ENCODE peak calls at places on chromosome 21, in four cellular contexts. One of them, this sample, is unnamed.

GRCh38 chr21:25457411-25457810 is 149.9 kb downstream of the MRPL39 start:
- DNase-seq in K562: no peak
- DNase-seq in H1: no peak
- DNase-seq in HepG2: no peak
- DNase-seq in this sample: no peak

GRCh38 chr21:28332796-28333195 is 659.9 kb downstream of the LTN1 start:
- DNase-seq in K562: no peak
- DNase-seq in H1: no peak
- DNase-seq in HepG2: no peak
- DNase-seq in this sample: no peak

GRCh38 chr21:31630062-31630711 is 29.3 kb upstream of the SOD1 start:
- DNase-seq in K562: no peak
- DNase-seq in H1: no peak
- DNase-seq in HepG2: peak; percentile 3
- DNase-seq in this sample: peak; percentile 79

GRCh38 chr21:32094792-32095191 is 184.1 kb downstream of the MIS18A start:
- DNase-seq in K562: no peak
- DNase-seq in H1: no peak
- DNase-seq in HepG2: no peak
- DNase-seq in this sample: peak; percentile 30

GRCh38 chr21:25708467-25709065 is 26.1 kb downstream of the ATP5PF start:
- DNase-seq in K562: peak; percentile 56
- DNase-seq in H1: no peak
- DNase-seq in HepG2: peak; percentile 18
- DNase-seq in this sample: peak; percentile 22

GRCh38 chr21:29975776-29976175 is 36.0 kb upstream of the GRIK1 start:
- DNase-seq in K562: no peak
- DNase-seq in H1: no peak
- DNase-seq in HepG2: no peak
- DNase-seq in this sample: no peak

GRCh38 chr21:46294647-46295176 is 8.6 kb downstream of the YBEY start:
- DNase-seq in K562: peak; percentile 71
- DNase-seq in H1: no peak
- DNase-seq in HepG2: no peak
- DNase-seq in this sample: no peak

GRCh38 chr21:25822981-25823380 is 88.2 kb downstream of the GABPA start:
- DNase-seq in K562: no peak
- DNase-seq in H1: no peak
- DNase-seq in HepG2: no peak
- DNase-seq in this sample: no peak

GRCh38 chr21:39720126-39720778 is 24.7 kb upstream of the IGSF5 start:
- DNase-seq in K562: no peak
- DNase-seq in H1: no peak
- DNase-seq in HepG2: no peak
- DNase-seq in this sample: peak; percentile 12

GRCh38 chr21:39715804-39716397 is 29.1 kb upstream of the IGSF5 start:
- DNase-seq in K562: peak; percentile 68
- DNase-seq in H1: no peak
- DNase-seq in HepG2: peak; percentile 33
- DNase-seq in this sample: peak; percentile 36

GRCh38 chr21:46555678-46556077 is 49.2 kb downstream of the S100B start:
- DNase-seq in K562: no peak
- DNase-seq in H1: no peak
- DNase-seq in HepG2: no peak
- DNase-seq in this sample: no peak

GRCh38 chr21:28737671-28738279 is 254.9 kb downstream of the LTN1 start:
- DNase-seq in K562: no peak
- DNase-seq in H1: no peak
- DNase-seq in HepG2: peak; percentile 20
- DNase-seq in this sample: no peak

GRCh38 chr21:31294691-31295090 is 49.4 kb downstream of the TIAM1 start:
- DNase-seq in K562: no peak
- DNase-seq in H1: no peak
- DNase-seq in HepG2: no peak
- DNase-seq in this sample: no peak

GRCh38 chr21:46472246-46472645 is 13.6 kb downstream of the DIP2A start:
- DNase-seq in K562: no peak
- DNase-seq in H1: no peak
- DNase-seq in HepG2: no peak
- DNase-seq in this sample: no peak

GRCh38 chr21:42677339-42678117 is 24.1 kb downstream of the PDE9A start:
- DNase-seq in K562: no peak
- DNase-seq in H1: no peak
- DNase-seq in HepG2: no peak
- DNase-seq in this sample: no peak

GRCh38 chr21:39137248-39138186 is 45.7 kb downstream of the PSMG1 start:
- DNase-seq in K562: peak; percentile 32
- DNase-seq in H1: no peak
- DNase-seq in HepG2: peak; percentile 43
- DNase-seq in this sample: peak; percentile 28

GRCh38 chr21:38850277-38850951 is 44.7 kb downstream of the ETS2 start:
- DNase-seq in K562: peak; percentile 33
- DNase-seq in H1: no peak
- DNase-seq in HepG2: no peak
- DNase-seq in this sample: no peak

GRCh38 chr21:40143822-40144525 is 276.7 kb downstream of the PCP4 start:
- DNase-seq in K562: peak; percentile 62
- DNase-seq in H1: no peak
- DNase-seq in HepG2: peak; percentile 10
- DNase-seq in this sample: no peak

GRCh38 chr21:32413697-32414578 is 1.4 kb downstream of the EVA1C start:
- DNase-seq in K562: no peak
- DNase-seq in H1: no peak
- DNase-seq in HepG2: no peak
- DNase-seq in this sample: no peak

GRCh38 chr21:14523234-14523633 is 22.9 kb downstream of the SAMSN1 start:
- DNase-seq in K562: no peak
- DNase-seq in H1: no peak
- DNase-seq in HepG2: no peak
- DNase-seq in this sample: no peak
- TF ChIP-seq RNF2 in K562: no peak
- TF ChIP-seq RNF2 in H1: no peak
- TF ChIP-seq RNF2 in HepG2: no peak
- TF ChIP-seq RNF2 in this sample: no peak

GRCh38 chr21:43824250-43824882 is 35.0 kb downstream of the RRP1 start:
- DNase-seq in K562: no peak
- DNase-seq in H1: no peak
- DNase-seq in HepG2: no peak
- DNase-seq in this sample: no peak
- TF ChIP-seq RNF2 in K562: no peak
- TF ChIP-seq RNF2 in H1: no peak
- TF ChIP-seq RNF2 in HepG2: no peak
- TF ChIP-seq RNF2 in this sample: no peak

DNA sequence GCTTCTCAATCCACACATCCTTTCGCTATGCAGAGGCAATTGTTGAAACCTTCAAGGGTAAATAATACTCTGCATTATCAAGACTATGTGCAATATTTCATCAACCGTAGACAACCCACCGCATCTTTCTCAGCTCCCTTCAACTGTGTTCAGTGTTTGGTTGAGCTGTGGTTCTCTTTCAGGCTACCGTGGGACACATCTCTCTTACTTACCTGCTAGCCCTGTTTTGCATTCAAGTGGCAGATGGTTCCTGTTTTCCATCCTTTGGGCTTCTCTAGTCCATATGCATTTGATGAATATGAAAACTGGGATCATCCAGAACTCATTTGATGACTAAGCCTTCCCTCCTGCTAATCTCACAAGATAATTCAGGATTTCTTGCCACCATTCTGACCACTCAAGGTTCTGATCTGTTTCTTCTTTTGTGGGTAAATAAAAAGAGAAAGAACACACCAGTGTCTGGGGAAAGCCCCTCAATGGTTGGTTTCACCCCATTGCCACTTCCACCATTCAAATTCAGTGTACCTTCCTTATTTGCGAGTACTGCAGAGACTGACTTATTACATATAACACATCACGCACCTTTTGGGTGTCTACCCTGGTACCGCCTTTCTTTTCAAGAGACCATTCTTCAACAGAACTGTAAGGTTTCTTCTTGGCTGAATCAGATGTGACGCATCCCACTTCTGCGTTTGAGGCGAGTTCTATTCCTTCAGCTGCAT is 61.7 kb downstream of the BACE2 start:
- DNase-seq in K562: no peak
- DNase-seq in H1: no peak
- DNase-seq in HepG2: no peak
- DNase-seq in this sample: no peak
- TF ChIP-seq RNF2 in K562: no peak
- TF ChIP-seq RNF2 in H1: no peak
- TF ChIP-seq RNF2 in HepG2: no peak
- TF ChIP-seq RNF2 in this sample: no peak

DNA sequence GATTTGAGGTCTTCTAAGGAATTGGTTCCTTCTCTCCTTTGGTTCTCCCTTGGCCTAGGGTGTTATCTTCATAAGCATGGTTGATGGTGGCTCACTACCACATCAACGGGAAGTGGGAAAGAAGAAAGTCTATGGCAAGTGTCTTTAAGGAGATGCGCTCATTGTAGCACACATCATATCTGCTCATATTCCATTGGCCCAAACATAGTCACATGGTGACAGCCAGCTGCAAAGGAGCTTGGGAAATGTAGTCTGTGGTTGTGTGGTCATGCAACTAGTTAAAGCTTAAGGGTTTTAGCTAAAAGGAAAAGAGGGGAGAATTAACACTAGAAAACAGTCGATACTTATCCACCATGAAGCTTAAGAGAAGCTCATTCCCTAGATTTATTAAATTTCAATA is 11.4 kb upstream of the MRPS6 start:
- DNase-seq in K562: peak; percentile 76
- DNase-seq in H1: no peak
- DNase-seq in HepG2: no peak
- DNase-seq in this sample: peak; percentile 27
- TF ChIP-seq RNF2 in K562: no peak
- TF ChIP-seq RNF2 in H1: no peak
- TF ChIP-seq RNF2 in HepG2: no peak
- TF ChIP-seq RNF2 in this sample: no peak

GRCh38 chr21:17732306-17732705 is 86.8 kb downstream of the C21orf91 start:
- DNase-seq in K562: no peak
- DNase-seq in H1: no peak
- DNase-seq in HepG2: no peak
- DNase-seq in this sample: no peak
- TF ChIP-seq RNF2 in K562: no peak
- TF ChIP-seq RNF2 in H1: no peak
- TF ChIP-seq RNF2 in HepG2: no peak
- TF ChIP-seq RNF2 in this sample: no peak

GRCh38 chr21:35737899-35738341 is 322.4 kb downstream of the SETD4 start:
- DNase-seq in K562: no peak
- DNase-seq in H1: no peak
- DNase-seq in HepG2: no peak
- DNase-seq in this sample: no peak
- TF ChIP-seq RNF2 in K562: no peak
- TF ChIP-seq RNF2 in H1: no peak
- TF ChIP-seq RNF2 in HepG2: no peak
- TF ChIP-seq RNF2 in this sample: no peak

GRCh38 chr21:44761011-44761729 is 40.5 kb downstream of the UBE2G2 start:
- DNase-seq in K562: peak; percentile 76
- DNase-seq in H1: no peak
- DNase-seq in HepG2: peak; percentile 44
- DNase-seq in this sample: no peak
- TF ChIP-seq RNF2 in K562: no peak
- TF ChIP-seq RNF2 in H1: no peak
- TF ChIP-seq RNF2 in HepG2: no peak
- TF ChIP-seq RNF2 in this sample: no peak

DNA sequence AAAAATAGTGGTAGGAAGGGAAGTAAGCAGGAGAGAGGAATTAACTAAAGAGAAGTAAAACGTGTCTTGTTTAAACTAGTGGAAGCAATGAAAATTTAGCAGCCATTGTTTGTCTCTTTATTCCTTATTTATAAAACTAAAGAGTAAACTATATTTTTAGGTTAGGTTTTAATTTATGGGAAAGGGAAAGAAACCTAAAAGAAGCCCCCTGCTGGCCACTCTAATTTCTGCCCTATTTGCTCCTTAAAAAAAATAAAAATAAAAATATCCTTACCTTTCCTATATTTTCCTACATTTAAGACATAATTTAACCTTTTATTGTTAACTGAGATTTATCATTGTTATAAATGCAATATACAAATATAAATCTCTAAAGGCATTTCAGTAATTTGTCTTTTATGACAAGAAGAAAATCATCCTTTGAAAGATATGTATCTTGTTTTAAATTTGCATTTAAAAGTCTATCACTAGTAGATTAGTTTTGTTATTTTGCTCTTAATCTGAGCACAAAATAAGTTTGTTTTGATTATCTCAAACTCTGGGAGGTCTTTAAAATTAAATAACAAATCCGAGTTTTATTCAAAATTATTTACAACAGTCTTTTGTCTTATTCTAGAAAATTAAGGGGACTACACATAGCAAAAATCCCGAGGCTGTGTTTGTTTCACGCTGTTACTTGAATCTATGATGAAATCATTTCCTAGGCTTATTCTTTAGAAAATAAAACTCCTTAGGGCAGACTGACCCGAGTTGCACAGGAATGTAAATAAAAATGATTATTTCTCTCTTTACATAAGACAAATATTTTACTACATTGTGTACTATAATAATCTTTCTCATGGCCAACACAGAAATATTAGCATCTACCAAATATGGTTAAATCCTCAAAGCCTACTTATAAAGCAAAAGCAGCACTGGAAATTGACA is 201.7 kb downstream of the NRIP1 start:
- DNase-seq in K562: no peak
- DNase-seq in H1: no peak
- DNase-seq in HepG2: peak; percentile 13
- DNase-seq in this sample: no peak
- TF ChIP-seq RNF2 in K562: no peak
- TF ChIP-seq RNF2 in H1: no peak
- TF ChIP-seq RNF2 in HepG2: no peak
- TF ChIP-seq RNF2 in this sample: no peak